ENCODE peak calls at places on chromosomes 12 and 14, in eight cellular contexts. V is HTR-8/SVneo; Y is activated T-cell treated with anti-CD3 and anti-CD28 coated beads, Interleukin-2, amount 50 U/mL, for 24 hours; W is activated naive CD4-positive, alpha-beta T cell treated with anti-CD3 and anti-CD28 coated beads for 36 hours; S is non-pigmented ciliary epithelial cell; D is fibroblast of lung; M is retina; B is activated CD4-positive, alpha-beta T cell treated with anti-CD3 and anti-CD28 coated beads, Interleukin-2, amount 50 U/mL, for 24 hours. F is an unnamed sample.

GRCh38 chr12:113066806-113067400 is 10.4 kb downstream of the DTX1 start:
- DNase-seq in V (no peak), Y (no peak), W (no peak), S (no peak), D (no peak), M (no peak), B (no peak), F (no peak)

GRCh38 chr12:109873653-109874052 is 6.7 kb downstream of the GLTP start:
- DNase-seq in V (no peak), Y (no peak), W (no peak), S (no peak), D (no peak), M (no peak), B (no peak), F (no peak)

GRCh38 chr12:13101854-13102375 is 1.6 kb downstream of the GSG1 start:
- DNase-seq in V (no peak), Y (peak), W (peak), S (no peak), D (peak), M (no peak), B (no peak), F (no peak)

GRCh38 chr12:55957106-55957859 is 8.6 kb downstream of the PMEL start:
- DNase-seq in V (no peak), Y (no peak), W (no peak), S (no peak), D (no peak), M (no peak), B (no peak), F (no peak)

GRCh38 chr14:52391866-52392600 is 77.9 kb downstream of the PTGER2 start:
- DNase-seq in V (no peak), Y (no peak), W (no peak), S (no peak), D (peak), M (no peak), B (no peak), F (no peak)

GRCh38 chr12:49974231-49974675 is 1.5 kb downstream of the AQP6 start:
- DNase-seq in V (no peak), Y (no peak), W (no peak), S (no peak), D (peak), M (peak), B (no peak), F (peak)

GRCh38 chr14:53714495-53715389 is 241.9 kb downstream of the BMP4 start:
- DNase-seq in V (no peak), Y (no peak), W (no peak), S (no peak), D (peak), M (no peak), B (no peak), F (no peak)

GRCh38 chr14:35727764-35728163 is 81.3 kb downstream of the RALGAPA1 start:
- DNase-seq in V (no peak), Y (no peak), W (no peak), S (no peak), D (no peak), M (no peak), B (no peak), F (no peak)

GRCh38 chr14:53327716-53328115 is 174.6 kb upstream of the DDHD1 start:
- DNase-seq in V (no peak), Y (no peak), W (no peak), S (peak), D (peak), M (no peak), B (no peak), F (no peak)

GRCh38 chr12:56189336-56189917 is at the start of gene SMARCC2:
- DNase-seq in V (peak), Y (peak), W (peak), S (peak), D (peak), M (peak), B (peak), F (peak)

GRCh38 chr12:107475900-107476299 is 209.7 kb upstream of the PWP1 start:
- DNase-seq in V (no peak), Y (no peak), W (no peak), S (no peak), D (no peak), M (no peak), B (no peak), F (no peak)

GRCh38 chr14:60884134-60884533 is 96.7 kb downstream of the TRMT5 start:
- DNase-seq in V (no peak), Y (no peak), W (no peak), S (no peak), D (no peak), M (no peak), B (no peak), F (no peak)

GRCh38 chr12:57511588-57512325 is 8.6 kb downstream of the DDIT3 start:
- DNase-seq in V (no peak), Y (no peak), W (no peak), S (no peak), D (no peak), M (no peak), B (no peak), F (no peak)

GRCh38 chr14:104334812-104335161 is 196.4 kb downstream of the KIF26A start:
- DNase-seq in V (no peak), Y (peak), W (no peak), S (no peak), D (no peak), M (no peak), B (no peak), F (no peak)

GRCh38 chr12:7750350-7750749 is 3.2 kb upstream of the CLEC4C start:
- DNase-seq in V (no peak), Y (no peak), W (no peak), S (no peak), D (no peak), M (no peak), B (no peak), F (no peak)

GRCh38 chr12:10285919-10286318 is 21.8 kb upstream of the KLRD1 start:
- DNase-seq in V (no peak), Y (no peak), W (peak), S (no peak), D (no peak), M (no peak), B (no peak), F (no peak)

GRCh38 chr14:54570651-54571415 is 3.9 kb downstream of the SAMD4A start:
- DNase-seq in V (peak), Y (no peak), W (no peak), S (peak), D (peak), M (no peak), B (no peak), F (no peak)

GRCh38 chr12:41936333-41936732 is 208.3 kb downstream of the GXYLT1 start:
- DNase-seq in V (no peak), Y (no peak), W (no peak), S (no peak), D (no peak), M (no peak), B (no peak), F (no peak)

GRCh38 chr14:67971627-67972625 is 152.3 kb downstream of the RAD51B start:
- DNase-seq in V (peak), Y (no peak), W (no peak), S (no peak), D (peak), M (no peak), B (no peak), F (no peak)

GRCh38 chr14:71487941-71488340 is 444.3 kb upstream of the RGS6 start:
- DNase-seq in V (no peak), Y (no peak), W (no peak), S (no peak), D (peak), M (no peak), B (no peak), F (no peak)

GRCh38 chr12:53733051-53733812 is 6.0 kb upstream of the CALCOCO1 start:
- DNase-seq in V (no peak), Y (no peak), W (no peak), S (no peak), D (peak), M (no peak), B (no peak), F (no peak)

GRCh38 chr14:63616015-63616414 is 25.7 kb downstream of the WDR89 start:
- DNase-seq in V (no peak), Y (no peak), W (no peak), S (no peak), D (no peak), M (no peak), B (no peak), F (no peak)

GRCh38 chr12:116592116-116592637 is 33.0 kb downstream of the MAP1LC3B2 start:
- DNase-seq in V (no peak), Y (no peak), W (no peak), S (no peak), D (no peak), M (no peak), B (no peak), F (no peak)

GRCh38 chr12:70576341-70577282 is 60.6 kb downstream of the PTPRB start:
- DNase-seq in V (peak), Y (no peak), W (no peak), S (peak), D (peak), M (peak), B (no peak), F (peak)

GRCh38 chr12:25152055-25152454 is 42.9 kb downstream of the DNAI7 start:
- DNase-seq in V (no peak), Y (no peak), W (no peak), S (no peak), D (no peak), M (no peak), B (no peak), F (no peak)

GRCh38 chr14:99230271-99231141 is 41.5 kb downstream of the BCL11B start:
- DNase-seq in V (no peak), Y (peak), W (peak), S (no peak), D (peak), M (no peak), B (peak), F (peak)